ENCODE peak calls at places on chromosome 5, in ten cellular contexts. I is spleen, T is IMR-90, K is ovary, Y is HCT116, A is H1, M is esophagus squamous epithelium, N is Peyer's patch, O is A549, Q is prostate gland. U is an unnamed sample. For H3K4me1, the result is how much of the 10 kb centered on the place peaks cover.

GRCh38 chr5:57595530-57596098 is 113.0 kb upstream of the ACTBL2 start:
- DNase-seq in I (no peak), T (no peak), K (no peak), Y (no peak), A (no peak), M (no peak), N (no peak), O (no peak), Q (no peak), U (no peak)

GRCh38 chr5:82862247-82862646 is 214.9 kb downstream of the TMEM167A start:
- DNase-seq in I (no peak), T (no peak), K (no peak), Y (no peak), A (no peak), M (no peak), N (no peak), O (no peak), Q (no peak), U (no peak)

GRCh38 chr5:6732634-6733410 is 19.6 kb downstream of the TENT4A start:
- DNase-seq in I (peak), T (peak), K (no peak), Y (no peak), A (no peak), M (no peak), N (peak), O (no peak), Q (no peak), U (no peak)

GRCh38 chr5:40486437-40487270 is 193.1 kb upstream of the PTGER4 start:
- DNase-seq in I (no peak), T (peak), K (no peak), Y (no peak), A (no peak), M (no peak), N (no peak), O (no peak), Q (no peak), U (no peak)

GRCh38 chr5:83547156-83547555 is 75.6 kb downstream of the VCAN start:
- DNase-seq in I (no peak), T (no peak), K (no peak), Y (no peak), A (no peak), M (no peak), N (no peak), O (no peak), Q (no peak), U (no peak)

GRCh38 chr5:43152946-43153345 is 32.2 kb downstream of the ZNF131 start:
- DNase-seq in I (no peak), T (peak), K (no peak), Y (no peak), A (no peak), M (no peak), N (no peak), O (no peak), Q (no peak), U (no peak)

GRCh38 chr5:36607838-36608783 is 1.7 kb downstream of the SLC1A3 start:
- DNase-seq in I (no peak), T (no peak), K (no peak), Y (no peak), A (no peak), M (no peak), N (no peak), O (no peak), Q (no peak), U (no peak)

GRCh38 chr5:24232929-24233328 is 411.8 kb downstream of the CDH10 start:
- DNase-seq in I (no peak), T (no peak), K (no peak), Y (no peak), A (no peak), M (no peak), N (no peak), O (no peak), Q (no peak), U (no peak)

GRCh38 chr5:32677023-32677422 is 34.1 kb upstream of the NPR3 start:
- DNase-seq in I (no peak), T (no peak), K (no peak), Y (no peak), A (no peak), M (no peak), N (no peak), O (no peak), Q (no peak), U (no peak)

DNA sequence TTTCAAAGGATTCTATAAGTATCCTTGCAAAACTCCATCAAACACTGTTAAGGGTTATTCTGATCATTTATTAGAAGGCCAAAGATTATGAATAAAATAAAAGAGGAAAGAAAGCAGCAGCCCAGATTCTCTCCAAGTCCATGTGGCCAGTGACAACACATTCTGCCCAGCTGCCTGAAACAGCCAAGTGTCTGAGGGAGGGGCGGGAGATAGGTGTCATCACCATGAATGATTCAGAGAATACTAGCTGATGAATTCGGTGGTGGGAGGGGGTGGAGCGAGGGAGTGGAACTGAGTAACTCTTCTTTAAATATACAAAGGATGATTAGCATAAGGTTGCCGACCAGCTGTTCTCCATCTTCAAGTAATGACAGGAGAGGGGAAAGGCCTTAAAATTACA is 21.2 kb downstream of the NREP start:
- DNase-seq in I (no peak), T (peak), K (peak), Y (no peak), A (peak), M (no peak), N (no peak), O (no peak), Q (no peak), U (peak)
- H3K4me1 ChIP-seq in I (under half), T (under half), K (under half), Y (under half), A (under half), M (under half), N (under half), O (under half), Q (under half), U (under half)

GRCh38 chr5:124059200-124059599 is 547.2 kb downstream of the CSNK1G3 start:
- DNase-seq in I (no peak), T (no peak), K (no peak), Y (no peak), A (no peak), M (no peak), N (no peak), O (no peak), Q (no peak), U (no peak)
- TF ChIP-seq POLR2A in I (no peak), T (no peak), K (no peak), Y (no peak), A (no peak), M (no peak), N (no peak), O (no peak), Q (no peak), U (no peak)

GRCh38 chr5:1299961-1300360 is 5.1 kb upstream of the TERT start:
- DNase-seq in I (peak), T (no peak), K (no peak), Y (no peak), A (no peak), M (no peak), N (peak), O (no peak), Q (no peak), U (no peak)
- H3K4me1 ChIP-seq in I (under half), T (under half), K (under half), Y (under half), A (under half), M (under half), N (under half), O (under half), Q (under half), U (under half)

DNA sequence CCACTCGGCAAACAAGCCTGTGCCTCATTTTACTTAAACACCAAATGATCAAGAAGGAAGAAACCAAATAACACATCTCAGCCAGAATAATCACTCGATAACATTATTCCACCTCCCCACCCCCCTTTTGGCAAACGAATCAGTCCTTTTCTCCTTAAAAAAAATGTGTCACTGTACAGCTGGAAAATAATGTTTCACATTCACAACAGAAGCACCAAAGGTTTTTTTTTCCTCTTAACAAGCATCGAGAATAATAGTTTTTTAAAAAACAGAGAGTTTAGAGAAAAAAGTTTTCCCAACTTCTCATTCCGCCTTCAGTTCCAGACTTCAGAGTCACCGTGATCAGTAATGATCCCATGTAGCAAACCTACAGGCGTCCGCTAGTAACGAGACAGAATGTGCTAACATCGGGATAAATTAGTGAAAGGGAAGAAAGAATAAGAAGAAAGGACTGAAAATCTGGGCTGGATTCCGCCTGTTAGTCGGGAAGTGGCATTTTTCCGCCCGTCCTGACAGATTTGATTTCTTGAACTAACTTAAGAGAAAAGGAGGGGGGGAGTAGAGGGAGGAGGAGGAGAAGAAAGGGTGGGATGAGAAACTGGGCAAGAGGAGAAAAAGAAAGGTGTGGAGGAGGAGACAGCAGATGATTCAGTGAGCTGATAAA is at the start of gene ZNF608:
- DNase-seq in I (no peak), T (peak), K (peak), Y (no peak), A (no peak), M (no peak), N (no peak), O (peak), Q (peak), U (peak)
- TF ChIP-seq POLR2A in I (peak), T (no peak), K (no peak), Y (no peak), A (no peak), M (no peak), N (no peak), O (no peak), Q (no peak), U (no peak)